ENCODE peak calls at places on chromosomes 16 and 17, in six cellular contexts. J is fibroblast of lung, R is RWPE1, Q is progenitor cell of endocrine pancreas, N is PC-9, Y is left ventricle myocardium inferior. W is an unnamed sample.

GRCh38 chr17:45640141-45640850 is 143.8 kb upstream of the CRHR1 start:
- DNase-seq in J (peak; percentile 58), R (peak; percentile 61), Q (peak; percentile 78), N (peak; percentile 66), Y (peak; percentile 48), W (peak; percentile 68)

GRCh38 chr17:17919169-17920107 is 52.8 kb downstream of the TOM1L2 start:
- DNase-seq in J (peak; percentile 70), R (peak; percentile 76), Q (peak; percentile 48), N (peak; percentile 78), Y (peak; percentile 58), W (peak; percentile 26)

GRCh38 chr17:21573961-21574610 is 118.2 kb upstream of the KCNJ18 start:
- DNase-seq in J (peak; percentile 26), R (no peak), Q (no peak), N (no peak), Y (peak; percentile 83), W (no peak)

GRCh38 chr17:72338847-72339790 is 218.3 kb downstream of the SOX9 start:
- DNase-seq in J (peak; percentile 99), R (peak; percentile 77), Q (no peak), N (peak; percentile 81), Y (peak; percentile 19), W (no peak)

GRCh38 chr16:85668676-85669424 is 19.9 kb downstream of the GINS2 start:
- DNase-seq in J (no peak), R (no peak), Q (no peak), N (no peak), Y (no peak), W (no peak)

GRCh38 chr16:2798723-2799204 is 494 bp downstream of the PRSS41 start:
- DNase-seq in J (no peak), R (no peak), Q (no peak), N (no peak), Y (no peak), W (no peak)

GRCh38 chr16:78310990-78311561 is 211.6 kb downstream of the WWOX start:
- DNase-seq in J (peak; percentile 61), R (no peak), Q (no peak), N (no peak), Y (no peak), W (no peak)

GRCh38 chr17:18981642-18982424 is 22.7 kb downstream of the FAM83G start:
- DNase-seq in J (peak; percentile 83), R (no peak), Q (no peak), N (peak; percentile 65), Y (no peak), W (no peak)

GRCh38 chr17:61000911-61001310 is 323.3 kb downstream of the BCAS3 start:
- DNase-seq in J (peak; percentile 53), R (peak; percentile 0), Q (no peak), N (no peak), Y (no peak), W (no peak)

GRCh38 chr16:82638095-82638798 is 11.5 kb downstream of the CDH13 start:
- DNase-seq in J (peak; percentile 89), R (peak; percentile 36), Q (no peak), N (no peak), Y (no peak), W (no peak)

GRCh38 chr17:37019745-37020129 is 71.0 kb downstream of the AATF start:
- DNase-seq in J (no peak), R (no peak), Q (no peak), N (no peak), Y (no peak), W (no peak)

GRCh38 chr17:18257747-18258355 is 687 bp downstream of the FLII start:
- DNase-seq in J (peak; percentile 65), R (peak; percentile 77), Q (peak; percentile 41), N (peak; percentile 88), Y (peak; percentile 81), W (peak; percentile 54)

GRCh38 chr16:14003119-14003570 is 68.0 kb upstream of the MRTFB start:
- DNase-seq in J (peak; percentile 77), R (peak; percentile 75), Q (no peak), N (peak; percentile 61), Y (peak; percentile 61), W (no peak)

GRCh38 chr16:56637814-56638750 is at the start of gene MT1A:
- DNase-seq in J (peak; percentile 54), R (no peak), Q (no peak), N (peak; percentile 76), Y (peak; percentile 83), W (no peak)

GRCh38 chr17:73030995-73031394 is 61.5 kb downstream of the SLC39A11 start:
- DNase-seq in J (no peak), R (no peak), Q (no peak), N (no peak), Y (no peak), W (no peak)

GRCh38 chr17:1735834-1736347 is 6.8 kb upstream of the SERPINF2 start:
- DNase-seq in J (no peak), R (no peak), Q (no peak), N (no peak), Y (no peak), W (no peak)

GRCh38 chr17:69327060-69327831 is at the start of gene ABCA5:
- DNase-seq in J (peak; percentile 91), R (peak; percentile 93), Q (peak; percentile 87), N (peak; percentile 91), Y (peak; percentile 82), W (peak; percentile 81)

GRCh38 chr16:74657873-74658642 is 8.6 kb downstream of the RFWD3 start:
- DNase-seq in J (no peak), R (no peak), Q (no peak), N (no peak), Y (no peak), W (no peak)

GRCh38 chr17:42132941-42133340 is 10.3 kb downstream of the HSPB9 start:
- DNase-seq in J (peak; percentile 90), R (no peak), Q (no peak), N (peak; percentile 41), Y (peak; percentile 52), W (no peak)

GRCh38 chr16:83044589-83044988 is 417.8 kb downstream of the CDH13 start:
- DNase-seq in J (no peak), R (no peak), Q (no peak), N (no peak), Y (no peak), W (no peak)

GRCh38 chr17:7769854-7770253 is 52.3 kb downstream of the DNAH2 start:
- DNase-seq in J (no peak), R (no peak), Q (no peak), N (no peak), Y (no peak), W (no peak)

GRCh38 chr17:49045376-49045775 is 48.2 kb downstream of the IGF2BP1 start:
- DNase-seq in J (peak; percentile 33), R (no peak), Q (no peak), N (no peak), Y (no peak), W (no peak)

DNA sequence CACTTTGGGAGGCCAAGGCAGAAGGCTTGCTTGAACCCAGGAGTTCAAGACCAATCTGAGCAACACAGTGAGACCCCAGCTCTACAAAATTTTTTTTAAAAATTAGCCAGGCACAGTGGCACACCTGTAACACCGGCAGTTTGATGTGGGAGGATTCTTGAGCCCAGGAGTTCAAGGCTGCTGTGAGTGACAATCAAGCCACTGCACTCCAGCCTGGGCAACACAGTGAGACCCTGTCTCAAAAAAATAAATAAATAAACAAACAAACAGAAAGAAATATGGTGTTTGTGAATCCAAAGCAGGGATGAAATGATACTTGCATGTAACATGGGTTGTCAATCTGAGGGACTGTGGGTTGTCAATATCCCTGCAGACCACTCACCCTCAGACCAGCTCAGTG is 16.6 kb downstream of the FBXO31 start:
- DNase-seq in J (no peak), R (no peak), Q (no peak), N (no peak), Y (no peak), W (no peak)
- TF ChIP-seq CTCF in J (no peak), R (no peak), Q (no peak), N (no peak), Y (no peak), W (no peak)

GRCh38 chr17:13727441-13728171 is 125.9 kb upstream of the HS3ST3A1 start:
- DNase-seq in J (peak; percentile 84), R (peak; percentile 41), Q (no peak), N (no peak), Y (no peak), W (no peak)

GRCh38 chr17:13725286-13725990 is 123.7 kb upstream of the HS3ST3A1 start:
- DNase-seq in J (peak; percentile 70), R (peak; percentile 7), Q (no peak), N (no peak), Y (no peak), W (no peak)

GRCh38 chr17:13721705-13722104 is 120.0 kb upstream of the HS3ST3A1 start:
- DNase-seq in J (no peak), R (no peak), Q (no peak), N (no peak), Y (no peak), W (no peak)
- TF ChIP-seq CTCF in J (no peak), R (no peak), Q (no peak), N (no peak), Y (no peak), W (no peak)

GRCh38 chr16:10728488-10728887 is 15.2 kb upstream of the NUBP1 start:
- DNase-seq in J (no peak), R (no peak), Q (no peak), N (no peak), Y (no peak), W (no peak)
- TF ChIP-seq CTCF in J (no peak), R (no peak), Q (no peak), N (no peak), Y (no peak), W (no peak)

DNA sequence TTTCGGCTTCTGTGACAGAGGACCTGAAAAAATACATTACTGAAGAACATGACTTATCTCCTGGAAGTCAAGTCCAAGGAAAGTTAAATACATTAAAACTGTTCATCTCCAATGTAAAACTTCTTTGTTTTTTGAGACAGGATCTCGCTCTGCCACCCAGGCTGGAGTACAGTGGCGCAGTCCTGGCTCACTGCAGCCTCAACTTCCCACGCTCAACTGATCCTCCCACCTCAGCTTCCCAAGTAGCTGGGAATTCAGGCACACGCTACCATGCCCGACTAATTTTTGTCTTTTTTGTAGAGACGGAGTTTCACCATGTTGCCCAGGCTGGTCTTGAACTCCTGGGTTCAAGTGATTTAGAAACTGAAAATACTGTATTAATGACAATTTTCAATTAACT is 9.7 kb upstream of the TERB1 start:
- DNase-seq in J (no peak), R (no peak), Q (no peak), N (no peak), Y (no peak), W (no peak)
- TF ChIP-seq CTCF in J (no peak), R (no peak), Q (no peak), N (no peak), Y (no peak), W (no peak)

GRCh38 chr16:71894229-71894920 is 956 bp upstream of the IST1 start:
- DNase-seq in J (peak; percentile 68), R (peak; percentile 14), Q (no peak), N (peak; percentile 55), Y (peak; percentile 37), W (peak; percentile 28)
- TF ChIP-seq CTCF in J (no peak), R (peak; percentile 25), Q (peak; percentile 6), N (peak; percentile 24), Y (peak; percentile 28), W (no peak)

GRCh38 chr16:25256821-25257503 is 683 bp downstream of the ZKSCAN2 start:
- DNase-seq in J (peak; percentile 30), R (peak; percentile 14), Q (peak; percentile 13), N (no peak), Y (no peak), W (no peak)
- TF ChIP-seq CTCF in J (no peak), R (no peak), Q (peak; percentile 33), N (no peak), Y (peak; percentile 7), W (no peak)

W was measured in natural killer cell.